ENCODE peak calls at places on chromosomes 5 and 9, in ten cellular contexts. C is sigmoid colon, B is GM12891, I is transverse colon, D is endothelial cell of umbilical vein, H is GM12878, G is SK-N-SH, Y is stomach, P is HL-60, M is prostate gland. X is an unnamed sample.

GRCh38 chr5:4182144-4182543 is 586.5 kb downstream of the IRX1 start:
- DNase-seq in C (no peak), B (no peak), I (no peak), M (no peak), P (no peak), D (no peak), Y (no peak), G (no peak), H (no peak), X (no peak)

GRCh38 chr5:133582971-133583370 is 29.4 kb downstream of the FSTL4 start:
- DNase-seq in Y (no peak), G (no peak), I (no peak), B (no peak), D (no peak), C (no peak), M (no peak), P (no peak), H (no peak), X (no peak)

GRCh38 chr5:55102345-55102744 is at the start of gene GZMA:
- DNase-seq in D (no peak), M (no peak), B (no peak), G (no peak), I (no peak), P (no peak), C (no peak), Y (no peak), H (no peak), X (no peak)

GRCh38 chr5:178114325-178115135 is 1.2 kb downstream of the N4BP3 start:
- DNase-seq in P (peak; percentile 33), H (no peak), Y (peak; percentile 60), C (no peak), D (no peak), I (peak; percentile 45), B (no peak), M (no peak), G (no peak), X (no peak)

GRCh38 chr9:109411069-109411761 is 86.9 kb downstream of the PTPN3 start:
- DNase-seq in Y (no peak), P (peak; percentile 26), C (no peak), D (no peak), M (no peak), H (peak; percentile 80), B (no peak), I (no peak), G (no peak), X (no peak)

GRCh38 chr5:9052421-9052820 is 493.5 kb downstream of the SEMA5A start:
- DNase-seq in H (no peak), D (no peak), Y (no peak), M (no peak), I (no peak), P (no peak), C (no peak), B (no peak), G (no peak), X (no peak)

GRCh38 chr5:6399978-6400910 is 21.9 kb upstream of the MED10 start:
- DNase-seq in M (no peak), D (no peak), B (no peak), I (no peak), G (no peak), H (no peak), Y (no peak), C (no peak), P (no peak), X (no peak)

GRCh38 chr9:101731429-101731828 is 7.0 kb downstream of the GRIN3A start:
- DNase-seq in I (no peak), G (no peak), D (no peak), H (no peak), Y (no peak), C (no peak), P (no peak), M (no peak), B (no peak), X (no peak)

GRCh38 chr5:140242890-140243585 is 59.9 kb downstream of the PFDN1 start:
- DNase-seq in M (no peak), I (no peak), P (no peak), H (no peak), D (no peak), B (no peak), C (no peak), G (no peak), Y (peak; percentile 71), X (no peak)

GRCh38 chr5:126866837-126867236 is 89.9 kb downstream of the LMNB1 start:
- DNase-seq in C (no peak), I (no peak), M (no peak), Y (no peak), G (no peak), B (no peak), D (peak; percentile 18), P (no peak), H (no peak), X (no peak)

GRCh38 chr5:120152472-120152871 is 311.6 kb upstream of the PRR16 start:
- DNase-seq in C (no peak), I (no peak), Y (no peak), D (peak; percentile 91), G (no peak), M (no peak), P (no peak), H (no peak), B (no peak), X (no peak)

GRCh38 chr5:120150770-120151169 is 313.3 kb upstream of the PRR16 start:
- DNase-seq in I (no peak), P (no peak), Y (no peak), D (no peak), C (no peak), G (peak; percentile 45), H (no peak), M (no peak), B (no peak), X (no peak)

GRCh38 chr5:120151825-120152224 is 312.3 kb upstream of the PRR16 start:
- DNase-seq in Y (no peak), H (no peak), C (no peak), P (no peak), M (no peak), D (no peak), B (no peak), I (no peak), G (peak; percentile 40), X (no peak)

GRCh38 chr5:120146787-120147186 is 317.3 kb upstream of the PRR16 start:
- DNase-seq in C (no peak), H (no peak), Y (no peak), P (no peak), B (no peak), G (no peak), I (no peak), D (no peak), M (no peak), X (no peak)

DNA sequence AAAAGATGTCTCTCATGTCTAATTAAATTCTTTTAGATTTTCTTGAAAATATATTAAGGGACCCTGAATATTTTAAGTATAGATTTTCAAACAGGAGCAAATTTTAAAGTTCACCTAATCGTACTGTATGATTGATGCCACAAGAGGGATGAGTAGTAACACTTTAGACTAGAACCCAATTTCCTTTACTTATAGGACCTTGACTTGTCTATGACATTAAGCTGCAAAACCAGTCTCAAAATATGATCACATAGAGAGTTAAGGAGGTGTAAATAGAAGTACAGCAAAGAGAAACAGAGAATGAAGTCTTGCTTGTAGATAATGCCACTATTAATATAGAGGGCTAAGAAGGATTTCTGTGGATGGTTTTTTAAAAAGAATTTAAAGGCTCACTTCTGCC is 312.9 kb upstream of the PRR16 start:
- DNase-seq in I (no peak), D (no peak), H (no peak), B (no peak), Y (no peak), M (no peak), C (no peak), G (no peak), P (no peak), X (no peak)
- TF ChIP-seq POLR2AphosphoS5 in I (no peak), D (no peak), H (no peak), B (no peak), Y (no peak), M (no peak), C (no peak), G (no peak), P (no peak), X (no peak)

DNA sequence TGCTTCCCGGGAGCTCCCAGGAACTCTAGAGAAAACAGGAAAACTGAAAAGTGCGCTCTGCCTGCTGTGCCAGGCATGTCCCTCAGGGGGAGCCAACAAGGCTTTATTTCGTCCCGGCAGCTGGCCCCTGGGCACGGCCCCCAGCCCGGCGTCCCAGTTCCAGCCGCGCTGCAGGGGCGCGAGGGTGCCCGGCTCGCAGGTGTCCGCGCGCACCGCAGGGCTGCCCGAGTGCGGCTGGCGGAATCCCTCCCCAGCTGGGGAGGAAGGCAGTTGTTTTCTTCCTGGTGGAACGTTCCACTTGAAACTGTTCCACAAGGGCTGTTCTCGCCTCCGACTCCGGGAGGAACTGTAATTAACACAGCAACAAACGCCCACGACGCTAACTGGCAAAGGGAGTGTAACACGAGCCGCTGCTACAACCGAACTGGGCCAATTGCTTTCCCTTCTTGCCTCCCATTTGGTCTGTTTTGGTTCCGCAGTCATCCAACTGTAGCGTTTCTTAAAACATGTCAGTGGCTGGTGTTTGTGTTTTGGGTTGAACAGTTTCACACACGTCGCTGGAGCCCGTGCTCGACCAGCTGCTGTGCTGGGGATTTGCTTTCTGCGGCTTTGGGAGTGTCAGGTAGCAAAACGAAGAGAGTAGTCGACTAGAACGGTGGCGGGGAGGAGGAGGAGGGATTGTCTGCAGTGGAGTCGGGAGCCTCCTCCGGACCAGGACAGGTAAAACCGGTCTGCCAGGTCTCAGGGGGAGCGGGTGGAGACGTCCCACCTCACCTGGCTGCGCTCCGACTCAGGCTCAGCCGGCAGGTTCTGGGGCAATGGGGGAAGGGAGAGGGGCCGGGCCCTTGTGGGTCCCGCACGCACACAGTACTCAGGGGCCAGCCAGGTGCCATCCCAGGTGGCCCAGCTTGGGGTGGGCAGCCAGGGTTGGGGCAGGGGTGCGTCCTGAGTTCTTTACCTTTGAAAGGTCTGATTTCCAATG is 131.6 kb upstream of the NIPBL start:
- DNase-seq in C (peak; percentile 72), B (peak; percentile 56), P (peak; percentile 50), G (peak; percentile 83), M (peak; percentile 96), Y (peak; percentile 94), H (no peak), I (peak; percentile 93), D (peak; percentile 68), X (peak; percentile 53)
- TF ChIP-seq POLR2AphosphoS5 in C (no peak), B (no peak), P (no peak), G (no peak), M (peak; percentile 84), Y (peak; percentile 69), H (no peak), I (peak; percentile 43), D (no peak), X (no peak)

DNA sequence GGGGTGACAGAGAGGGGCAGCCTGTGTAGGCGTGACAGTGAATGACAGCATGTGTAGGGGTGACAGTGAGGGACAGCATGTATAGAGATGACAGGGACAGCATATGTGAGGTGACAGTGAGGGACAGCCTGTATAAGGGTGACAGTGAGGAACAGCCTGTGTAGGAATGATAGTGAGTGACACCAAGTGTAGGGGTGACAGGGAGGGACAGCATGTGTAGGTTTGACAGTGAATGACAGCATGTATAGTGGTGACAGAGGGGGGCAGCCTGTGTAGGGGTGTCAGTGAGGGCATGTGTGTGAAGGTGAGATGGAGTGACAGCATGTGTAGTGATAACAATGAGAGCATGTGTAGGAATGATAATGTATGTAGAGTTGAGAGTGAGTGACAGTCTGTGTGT is 8.7 kb upstream of the GAPT start:
- DNase-seq in D (no peak), Y (no peak), C (no peak), H (no peak), P (no peak), G (no peak), I (no peak), B (no peak), M (no peak), X (no peak)
- TF ChIP-seq POLR2AphosphoS5 in D (no peak), Y (no peak), C (no peak), H (no peak), P (no peak), G (no peak), I (no peak), B (no peak), M (no peak), X (no peak)

GRCh38 chr9:77544491-77545000 is 103.6 kb downstream of the GNA14 start:
- DNase-seq in Y (no peak), M (no peak), P (no peak), G (no peak), C (no peak), B (no peak), H (no peak), I (no peak), D (no peak), X (no peak)
- TF ChIP-seq POLR2AphosphoS5 in Y (no peak), M (no peak), P (no peak), G (no peak), C (no peak), B (no peak), H (no peak), I (no peak), D (no peak), X (no peak)

X was measured in GM12892.